ENCODE peak calls at places on chromosomes 5 and 9, in four cellular contexts. One of them, this sample, is unnamed.

GRCh38 chr5:139523635-139524445 is 37.3 kb upstream of the UBE2D2 start:
- DNase-seq in A549: no peak
- DNase-seq in K562: no peak
- DNase-seq in HepG2: no peak
- DNase-seq in this sample: peak

GRCh38 chr9:70352356-70352755 is 62.1 kb downstream of the KLF9 start:
- DNase-seq in A549: no peak
- DNase-seq in K562: no peak
- DNase-seq in HepG2: no peak
- DNase-seq in this sample: no peak

GRCh38 chr5:173228639-173229380 is 6.2 kb downstream of the NKX2-5 start:
- DNase-seq in A549: no peak
- DNase-seq in K562: no peak
- DNase-seq in HepG2: no peak
- DNase-seq in this sample: peak

GRCh38 chr5:74839228-74839627 is 27.0 kb downstream of the FAM169A start:
- DNase-seq in A549: no peak
- DNase-seq in K562: no peak
- DNase-seq in HepG2: no peak
- DNase-seq in this sample: no peak

GRCh38 chr5:104421431-104421830 is 858.8 kb upstream of the NUDT12 start:
- DNase-seq in A549: no peak
- DNase-seq in K562: no peak
- DNase-seq in HepG2: no peak
- DNase-seq in this sample: no peak

GRCh38 chr5:14748180-14748900 is 83.8 kb downstream of the OTULIN start:
- DNase-seq in A549: no peak
- DNase-seq in K562: no peak
- DNase-seq in HepG2: no peak
- DNase-seq in this sample: no peak

GRCh38 chr9:92706218-92706940 is 36.4 kb upstream of the IPPK start:
- DNase-seq in A549: peak
- DNase-seq in K562: peak
- DNase-seq in HepG2: peak
- DNase-seq in this sample: peak

GRCh38 chr9:131255731-131256197 is 20.5 kb downstream of the FAM78A start:
- DNase-seq in A549: no peak
- DNase-seq in K562: no peak
- DNase-seq in HepG2: no peak
- DNase-seq in this sample: no peak

GRCh38 chr5:10724799-10725507 is 36.1 kb downstream of the DAP start:
- DNase-seq in A549: peak
- DNase-seq in K562: peak
- DNase-seq in HepG2: peak
- DNase-seq in this sample: peak

GRCh38 chr5:139138790-139139189 is 59.4 kb downstream of the SIL1 start:
- DNase-seq in A549: no peak
- DNase-seq in K562: no peak
- DNase-seq in HepG2: peak
- DNase-seq in this sample: no peak

GRCh38 chr9:124500028-124500795 is 7.0 kb downstream of the NR5A1 start:
- DNase-seq in A549: no peak
- DNase-seq in K562: no peak
- DNase-seq in HepG2: no peak
- DNase-seq in this sample: no peak

GRCh38 chr5:158560170-158560569 is 539.5 kb downstream of the EBF1 start:
- DNase-seq in A549: no peak
- DNase-seq in K562: no peak
- DNase-seq in HepG2: peak
- DNase-seq in this sample: no peak

GRCh38 chr5:139678751-139679750 is 30.9 kb downstream of the CXXC5 start:
- DNase-seq in A549: no peak
- DNase-seq in K562: no peak
- DNase-seq in HepG2: no peak
- DNase-seq in this sample: peak

GRCh38 chr5:156778139-156778696 is 71.9 kb upstream of the PPP1R2B start:
- DNase-seq in A549: no peak
- DNase-seq in K562: no peak
- DNase-seq in HepG2: no peak
- DNase-seq in this sample: no peak

GRCh38 chr9:92425578-92425977 is 1.3 kb upstream of the OMD start:
- DNase-seq in A549: no peak
- DNase-seq in K562: no peak
- DNase-seq in HepG2: no peak
- DNase-seq in this sample: no peak

GRCh38 chr5:165538065-165538464 is 2032.6 kb downstream of the MAT2B start:
- DNase-seq in A549: no peak
- DNase-seq in K562: no peak
- DNase-seq in HepG2: no peak
- DNase-seq in this sample: no peak

GRCh38 chr9:136943291-136944093 is 1.0 kb downstream of the FBXW5 start:
- DNase-seq in A549: no peak
- DNase-seq in K562: peak
- DNase-seq in HepG2: no peak
- DNase-seq in this sample: peak

GRCh38 chr5:85000671-85001070 is 616.0 kb upstream of the EDIL3 start:
- DNase-seq in A549: no peak
- DNase-seq in K562: no peak
- DNase-seq in HepG2: no peak
- DNase-seq in this sample: no peak

GRCh38 chr5:67160985-67161384 is 35.6 kb downstream of the CD180 start:
- DNase-seq in A549: peak
- DNase-seq in K562: no peak
- DNase-seq in HepG2: no peak
- DNase-seq in this sample: no peak

GRCh38 chr9:89426389-89426961 is 71.4 kb downstream of the SEMA4D start:
- DNase-seq in A549: no peak
- DNase-seq in K562: no peak
- DNase-seq in HepG2: no peak
- DNase-seq in this sample: no peak

GRCh38 chr5:109062669-109063068 is 315.0 kb downstream of the FER start:
- DNase-seq in A549: no peak
- DNase-seq in K562: no peak
- DNase-seq in HepG2: no peak
- DNase-seq in this sample: no peak

GRCh38 chr5:132771559-132771998 is 5.5 kb downstream of the SEPTIN8 start:
- DNase-seq in A549: peak
- DNase-seq in K562: no peak
- DNase-seq in HepG2: peak
- DNase-seq in this sample: peak

GRCh38 chr5:124263680-124264491 is 482.6 kb downstream of the ZNF608 start:
- DNase-seq in A549: no peak
- DNase-seq in K562: no peak
- DNase-seq in HepG2: no peak
- DNase-seq in this sample: peak

GRCh38 chr5:59002162-59002825 is 419.4 kb downstream of the RAB3C start:
- DNase-seq in A549: no peak
- DNase-seq in K562: no peak
- DNase-seq in HepG2: no peak
- DNase-seq in this sample: no peak

GRCh38 chr5:140113180-140113698 is 670 bp upstream of the PURA start:
- DNase-seq in A549: no peak
- DNase-seq in K562: peak
- DNase-seq in HepG2: no peak
- DNase-seq in this sample: peak

GRCh38 chr5:168578006-168578405 is 1.2 kb downstream of the PANK3 start:
- DNase-seq in A549: no peak
- DNase-seq in K562: no peak
- DNase-seq in HepG2: no peak
- DNase-seq in this sample: no peak

GRCh38 chr5:148740966-148741742 is 85.3 kb upstream of the ADRB2 start:
- DNase-seq in A549: peak
- DNase-seq in K562: peak
- DNase-seq in HepG2: peak
- DNase-seq in this sample: no peak

GRCh38 chr9:127549771-127550170 is 62.3 kb upstream of the STXBP1 start:
- DNase-seq in A549: no peak
- DNase-seq in K562: no peak
- DNase-seq in HepG2: no peak
- DNase-seq in this sample: no peak

GRCh38 chr9:12266758-12267157 is 426.4 kb upstream of the TYRP1 start:
- DNase-seq in A549: no peak
- DNase-seq in K562: no peak
- DNase-seq in HepG2: no peak
- DNase-seq in this sample: no peak

GRCh38 chr9:99197987-99198386 is 23.8 kb downstream of the ALG2 start:
- DNase-seq in A549: no peak
- DNase-seq in K562: no peak
- DNase-seq in HepG2: no peak
- DNase-seq in this sample: peak

GRCh38 chr5:10607023-10607665 is 43.3 kb downstream of the ANKRD33B start:
- DNase-seq in A549: no peak
- DNase-seq in K562: peak
- DNase-seq in HepG2: no peak
- DNase-seq in this sample: peak

GRCh38 chr9:131008909-131009618 is at the start of gene LAMC3:
- DNase-seq in A549: peak
- DNase-seq in K562: peak
- DNase-seq in HepG2: no peak
- DNase-seq in this sample: peak

GRCh38 chr5:52807723-52808122 is 20.0 kb downstream of the ITGA1 start:
- DNase-seq in A549: no peak
- DNase-seq in K562: no peak
- DNase-seq in HepG2: no peak
- DNase-seq in this sample: no peak

GRCh38 chr9:2802494-2802921 is 41.4 kb downstream of the PUM3 start:
- DNase-seq in A549: peak
- DNase-seq in K562: no peak
- DNase-seq in HepG2: peak
- DNase-seq in this sample: no peak

GRCh38 chr9:116482740-116483139 is 204.4 kb upstream of the TRIM32 start:
- DNase-seq in A549: no peak
- DNase-seq in K562: no peak
- DNase-seq in HepG2: no peak
- DNase-seq in this sample: peak

GRCh38 chr9:72480931-72481330 is 40.5 kb upstream of the TMC1 start:
- DNase-seq in A549: peak
- DNase-seq in K562: no peak
- DNase-seq in HepG2: peak
- DNase-seq in this sample: no peak

DNA sequence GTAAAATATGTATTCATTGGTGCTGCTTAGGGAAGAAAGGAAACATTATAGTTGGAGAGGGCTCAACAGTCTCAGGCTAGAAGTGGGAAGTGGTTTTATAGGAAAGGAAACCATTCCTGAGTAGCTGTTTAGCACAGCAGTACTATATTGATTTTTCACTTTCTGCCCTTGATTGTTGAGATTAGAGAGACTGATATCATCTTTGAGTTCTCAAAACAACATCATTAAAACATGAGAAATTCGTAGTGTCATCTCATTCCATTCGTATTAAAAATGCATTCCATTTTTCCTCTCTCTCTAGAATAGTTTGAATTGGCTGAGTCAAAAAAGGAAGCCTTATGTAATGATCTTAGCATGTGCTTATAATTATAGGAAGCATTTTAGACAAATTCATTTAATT is 14.1 kb downstream of the POLR3G start:
- DNase-seq in A549: no peak
- DNase-seq in K562: no peak
- DNase-seq in HepG2: no peak
- DNase-seq in this sample: no peak
- TF ChIP-seq HMGXB4 in A549: no peak
- TF ChIP-seq HMGXB4 in K562: no peak
- TF ChIP-seq HMGXB4 in HepG2: no peak
- TF ChIP-seq HMGXB4 in this sample: no peak

GRCh38 chr5:38790891-38791290 is 54.9 kb upstream of the OSMR start:
- DNase-seq in A549: no peak
- DNase-seq in K562: no peak
- DNase-seq in HepG2: no peak
- DNase-seq in this sample: no peak
- TF ChIP-seq HMGXB4 in A549: no peak
- TF ChIP-seq HMGXB4 in K562: no peak
- TF ChIP-seq HMGXB4 in HepG2: no peak
- TF ChIP-seq HMGXB4 in this sample: no peak

GRCh38 chr9:29564564-29564963 is 1991.3 kb upstream of the C9orf72 start:
- DNase-seq in A549: no peak
- DNase-seq in K562: no peak
- DNase-seq in HepG2: no peak
- DNase-seq in this sample: no peak
- TF ChIP-seq HMGXB4 in A549: no peak
- TF ChIP-seq HMGXB4 in K562: no peak
- TF ChIP-seq HMGXB4 in HepG2: no peak
- TF ChIP-seq HMGXB4 in this sample: no peak

GRCh38 chr5:178432421-178433272 is 157.5 kb downstream of the COL23A1 start:
- DNase-seq in A549: no peak
- DNase-seq in K562: no peak
- DNase-seq in HepG2: no peak
- DNase-seq in this sample: no peak

GRCh38 chr5:178434851-178435250 is 155.3 kb downstream of the COL23A1 start:
- DNase-seq in A549: no peak
- DNase-seq in K562: no peak
- DNase-seq in HepG2: no peak
- DNase-seq in this sample: no peak

GRCh38 chr5:178434016-178434761 is 156.0 kb downstream of the COL23A1 start:
- DNase-seq in A549: no peak
- DNase-seq in K562: no peak
- DNase-seq in HepG2: no peak
- DNase-seq in this sample: no peak

GRCh38 chr5:178431777-178432155 is 158.4 kb downstream of the COL23A1 start:
- DNase-seq in A549: no peak
- DNase-seq in K562: no peak
- DNase-seq in HepG2: no peak
- DNase-seq in this sample: no peak

GRCh38 chr5:178433273-178433775 is 156.9 kb downstream of the COL23A1 start:
- DNase-seq in A549: no peak
- DNase-seq in K562: no peak
- DNase-seq in HepG2: no peak
- DNase-seq in this sample: no peak
- TF ChIP-seq HMGXB4 in A549: no peak
- TF ChIP-seq HMGXB4 in K562: no peak
- TF ChIP-seq HMGXB4 in HepG2: no peak
- TF ChIP-seq HMGXB4 in this sample: no peak

GRCh38 chr5:38666668-38667498 is 110.4 kb upstream of the LIFR start:
- DNase-seq in A549: peak
- DNase-seq in K562: peak
- DNase-seq in HepG2: peak
- DNase-seq in this sample: peak
- TF ChIP-seq HMGXB4 in A549: no peak
- TF ChIP-seq HMGXB4 in K562: no peak
- TF ChIP-seq HMGXB4 in HepG2: no peak
- TF ChIP-seq HMGXB4 in this sample: no peak